ENCODE peak calls at places on chromosomes 1 and 21, in four cellular contexts. K, P, E and Z are unnamed samples.

GRCh38 chr1:50208296-50208695 is 99.6 kb downstream of the ELAVL4 start:
- DNase-seq in P (no peak), K (no peak), E (no peak), Z (no peak)

GRCh38 chr1:169186106-169186505 is 79.6 kb downstream of the ATP1B1 start:
- DNase-seq in E (no peak), K (no peak), P (no peak), Z (no peak)

GRCh38 chr1:117150316-117150715 is 28.8 kb upstream of the TRIM45 start:
- DNase-seq in E (no peak), K (peak), P (no peak), Z (peak)

GRCh38 chr1:94029135-94029993 is 91.6 kb downstream of the ABCA4 start:
- DNase-seq in K (no peak), E (no peak), P (no peak), Z (no peak)

GRCh38 chr1:83097715-83098613 is 901.0 kb downstream of the TTLL7 start:
- DNase-seq in E (no peak), K (no peak), P (no peak), Z (no peak)

GRCh38 chr1:208065862-208066261 is 154.9 kb upstream of the CD34 start:
- DNase-seq in K (no peak), P (no peak), E (no peak), Z (peak)

GRCh38 chr1:53688703-53689102 is 50.3 kb downstream of the GLIS1 start:
- DNase-seq in K (no peak), P (no peak), E (no peak), Z (no peak)

GRCh38 chr1:180598333-180598979 is 33.4 kb upstream of the XPR1 start:
- DNase-seq in P (no peak), K (no peak), E (no peak), Z (no peak)

GRCh38 chr1:59574085-59574484 is 240.7 kb upstream of the HOOK1 start:
- DNase-seq in K (peak), P (no peak), E (no peak), Z (peak)

GRCh38 chr1:56389813-56390539 is 189.4 kb downstream of the PLPP3 start:
- DNase-seq in E (no peak), P (no peak), K (peak), Z (no peak)

GRCh38 chr1:228884196-228884595 is 148.9 kb downstream of the RHOU start:
- DNase-seq in K (no peak), P (no peak), E (no peak), Z (no peak)

GRCh38 chr1:16213013-16213412 is 561 bp upstream of the ARHGEF19 start:
- DNase-seq in K (no peak), P (no peak), E (no peak), Z (no peak)

GRCh38 chr21:34611528-34611927 is 3.4 kb downstream of the RCAN1 start:
- DNase-seq in P (no peak), K (no peak), E (no peak), Z (no peak)

GRCh38 chr1:64540265-64540791 is 70.4 kb downstream of the CACHD1 start:
- DNase-seq in E (no peak), K (peak), P (no peak), Z (peak)

GRCh38 chr1:235642021-235642942 is 7.3 kb downstream of the GNG4 start:
- DNase-seq in P (no peak), K (peak), E (peak), Z (peak)

GRCh38 chr1:228455715-228456114 is 31.5 kb upstream of the RNF187 start:
- DNase-seq in P (no peak), E (no peak), K (peak), Z (no peak)

GRCh38 chr1:105462308-105462707 is 1594.2 kb upstream of the PRMT6 start:
- DNase-seq in K (no peak), P (no peak), E (no peak), Z (no peak)

GRCh38 chr1:208036177-208036808 is 125.4 kb upstream of the CD34 start:
- DNase-seq in P (no peak), E (no peak), K (peak), Z (peak)

GRCh38 chr1:26102046-26102925 is 9.3 kb upstream of the PDIK1L start:
- DNase-seq in P (no peak), E (no peak), K (no peak), Z (no peak)

GRCh38 chr1:121458291-121459048 is 273.7 kb downstream of the SRGAP2C start:
- DNase-seq in E (no peak), P (no peak), K (peak), Z (no peak)

GRCh38 chr1:158972841-158973240 is 36.9 kb upstream of the IFI16 start:
- DNase-seq in E (no peak), P (peak), K (peak), Z (no peak)

GRCh38 chr1:49013046-49013445 is 236.4 kb upstream of the BEND5 start:
- DNase-seq in P (no peak), K (no peak), E (no peak), Z (no peak)

GRCh38 chr1:201730611-201731010 is 98.3 kb upstream of the IPO9 start:
- DNase-seq in P (no peak), K (no peak), E (no peak), Z (no peak)

GRCh38 chr1:86441581-86441980 is 17.6 kb downstream of the CLCA2 start:
- DNase-seq in P (no peak), E (peak), K (no peak), Z (no peak)

GRCh38 chr21:46100426-46100825 is 2.5 kb downstream of the COL6A2 start:
- DNase-seq in E (no peak), K (peak), P (no peak), Z (peak)

GRCh38 chr1:234629026-234629425 is 19.0 kb upstream of the IRF2BP2 start:
- DNase-seq in K (no peak), P (no peak), E (no peak), Z (no peak)

GRCh38 chr1:204438628-204439027 is 27.0 kb upstream of the PPP1R15B start:
- DNase-seq in E (no peak), P (no peak), K (peak), Z (peak)